ENCODE peak calls at places on chromosomes 7 and 10, in six cellular contexts. C, Q, J, X, H and R are unnamed samples.
A peak's percentile ranks its signal among the peaks of the same experiment; 100 is the strongest.

GRCh38 chr7:91759205-91759863 is 121.2 kb downstream of the MTERF1 start:
- DNase-seq in C (no peak), Q (no peak), J (no peak), X (peak; percentile 54), H (no peak), R (no peak)

GRCh38 chr7:111098011-111098925 is 7.3 kb downstream of the LRRN3 start:
- DNase-seq in C (peak; percentile 72), Q (no peak), J (no peak), X (peak; percentile 71), H (no peak), R (no peak)

GRCh38 chr10:70546585-70546984 is 56.0 kb downstream of the PRF1 start:
- DNase-seq in C (peak; percentile 55), Q (no peak), J (no peak), X (no peak), H (no peak), R (no peak)

GRCh38 chr7:47381132-47381495 is 200.8 kb downstream of the TNS3 start:
- DNase-seq in C (no peak), Q (no peak), J (peak; percentile 32), X (no peak), H (no peak), R (no peak)

GRCh38 chr10:122500726-122501125 is 39.4 kb downstream of the HTRA1 start:
- DNase-seq in C (no peak), Q (no peak), J (no peak), X (no peak), H (no peak), R (no peak)

GRCh38 chr7:105691692-105692564 is 110.6 kb upstream of the EFCAB10 start:
- DNase-seq in C (peak; percentile 61), Q (peak; percentile 27), J (peak; percentile 83), X (peak; percentile 97), H (peak; percentile 70), R (peak; percentile 37)

GRCh38 chr7:17020250-17020649 is 138.5 kb upstream of the AGR3 start:
- DNase-seq in C (no peak), Q (no peak), J (no peak), X (no peak), H (no peak), R (no peak)

GRCh38 chr7:144862612-144863319 is 26.9 kb upstream of the TPK1 start:
- DNase-seq in C (no peak), Q (no peak), J (no peak), X (peak; percentile 3), H (no peak), R (no peak)

GRCh38 chr7:27140108-27140842 is 3.2 kb downstream of the HOXA5 start:
- DNase-seq in C (peak; percentile 2), Q (no peak), J (no peak), X (no peak), H (no peak), R (no peak)

GRCh38 chr7:92025260-92025659 is 84.6 kb downstream of the AKAP9 start:
- DNase-seq in C (no peak), Q (no peak), J (no peak), X (peak; percentile 64), H (no peak), R (peak; percentile 71)

GRCh38 chr7:22052221-22052639 is 106.5 kb upstream of the CDCA7L start:
- DNase-seq in C (no peak), Q (no peak), J (no peak), X (no peak), H (no peak), R (no peak)

GRCh38 chr7:78438433-78438832 is 639.9 kb downstream of the PHTF2 start:
- DNase-seq in C (no peak), Q (no peak), J (no peak), X (no peak), H (no peak), R (no peak)

GRCh38 chr7:129453510-129454248 is 19.4 kb downstream of the STRIP2 start:
- DNase-seq in C (no peak), Q (no peak), J (no peak), X (no peak), H (no peak), R (no peak)

GRCh38 chr10:6091630-6092029 is 2.8 kb downstream of the RBM17 start:
- DNase-seq in C (no peak), Q (no peak), J (no peak), X (no peak), H (no peak), R (no peak)
- H3K4me3 ChIP-seq in C (no peak overlapping the region), Q (no peak overlapping the region), J (no peak overlapping the region), X (no peak overlapping the region), H (no peak overlapping the region), R (no peak overlapping the region)

DNA sequence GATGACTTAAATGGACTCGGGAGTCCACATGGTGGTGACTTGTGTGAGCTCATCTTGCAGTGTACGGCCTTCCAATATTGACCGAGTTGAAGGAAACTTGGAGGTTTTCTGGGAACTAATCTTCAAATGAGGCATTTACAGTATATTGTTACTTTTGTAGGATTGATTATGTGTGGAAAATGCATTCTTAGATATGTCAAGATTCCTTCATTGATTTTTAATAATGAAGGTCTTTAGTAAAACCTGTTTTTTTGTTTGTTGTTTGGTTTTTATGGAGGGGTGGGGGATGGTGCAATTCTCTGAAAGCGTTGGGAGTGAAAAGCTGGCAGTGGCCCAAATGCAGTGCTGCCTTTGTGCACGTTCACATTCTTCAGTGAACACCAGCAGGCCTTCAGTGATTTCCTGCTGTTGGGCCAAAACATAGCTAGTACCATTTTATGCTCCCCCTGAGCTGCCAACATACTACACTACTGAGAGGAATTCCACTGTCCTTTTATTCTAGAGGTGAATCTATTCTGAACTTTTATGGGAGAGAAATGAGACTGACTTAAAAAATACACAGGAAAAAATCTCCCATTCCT is 50.4 kb downstream of the CCNY start:
- DNase-seq in C (no peak), Q (no peak), J (no peak), X (peak; percentile 53), H (no peak), R (no peak)
- TF ChIP-seq CTCF in C (no peak), Q (no peak), J (no peak), X (no peak), H (no peak), R (no peak)

DNA sequence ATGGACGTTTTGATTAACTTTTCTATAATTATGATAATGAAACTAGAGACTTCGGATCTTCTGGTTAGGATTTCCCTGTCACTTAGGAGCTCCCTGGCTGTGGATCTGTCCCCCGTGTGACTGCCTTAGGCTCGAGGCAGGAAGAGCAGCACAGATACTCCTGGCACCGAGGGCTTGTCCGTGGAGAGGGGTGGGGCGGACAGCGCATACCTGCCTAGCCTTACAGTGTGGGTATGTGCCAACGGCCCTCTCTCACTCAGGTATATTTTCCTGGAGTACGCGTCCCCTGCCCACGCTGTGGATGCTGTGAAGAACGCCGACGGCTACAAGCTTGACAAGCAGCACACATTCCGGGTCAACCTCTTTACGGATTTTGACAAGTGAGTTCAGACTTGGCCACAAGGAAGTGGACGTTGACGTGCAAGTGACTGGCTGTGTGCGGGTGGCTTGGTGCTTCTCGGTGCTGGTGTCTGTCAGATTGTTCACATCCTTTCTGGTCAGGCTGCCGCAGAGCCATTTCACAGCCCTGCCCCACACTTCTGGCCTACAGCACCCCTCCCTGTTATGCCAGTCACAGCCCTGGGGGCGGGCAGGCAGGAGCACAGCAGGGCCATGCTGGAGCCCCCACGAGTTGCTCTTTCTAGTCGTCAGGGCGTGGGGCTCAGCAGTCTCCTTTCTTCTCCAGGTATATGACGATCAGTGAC is 7.9 kb downstream of the EIF3B start:
- DNase-seq in C (no peak), Q (no peak), J (no peak), X (no peak), H (no peak), R (no peak)
- H3K36me3 ChIP-seq in C (no peaks in the 10 kb centered on the region), Q (peaks cover 49% of the 10 kb centered on the region), J (peaks cover 57% of the 10 kb centered on the region), X (peaks cover 35% of the 10 kb centered on the region), H (peaks cover 4% of the 10 kb centered on the region), R (peaks cover 35% of the 10 kb centered on the region)

GRCh38 chr10:35096312-35096711 is 6.2 kb upstream of the CUL2 start:
- DNase-seq in C (no peak), Q (no peak), J (no peak), X (no peak), H (no peak), R (no peak)

GRCh38 chr10:35091994-35092393 is 1.9 kb upstream of the CUL2 start:
- DNase-seq in C (no peak), Q (no peak), J (no peak), X (no peak), H (no peak), R (no peak)

GRCh38 chr10:35092851-35093250 is 2.7 kb upstream of the CUL2 start:
- DNase-seq in C (no peak), Q (no peak), J (no peak), X (no peak), H (no peak), R (no peak)

GRCh38 chr10:35089641-35090161 is 440 bp downstream of the CUL2 start:
- DNase-seq in C (peak; percentile 24), Q (no peak), J (no peak), X (peak; percentile 60), H (no peak), R (no peak)

GRCh38 chr10:35090162-35090954 is at the start of gene CUL2:
- DNase-seq in C (peak; percentile 91), Q (peak; percentile 64), J (peak; percentile 96), X (peak; percentile 98), H (peak; percentile 95), R (peak; percentile 56)
- H3K4me3 ChIP-seq in C (peak within 1 kb of the TSS; percentile 86), Q (peak within 1 kb of the TSS; percentile 90), J (peak within 1 kb of the TSS; percentile 95), X (peak within 1 kb of the TSS; percentile 82), H (peak within 1 kb of the TSS; percentile 68), R (peak within 1 kb of the TSS; percentile 98)

GRCh38 chr7:148142660-148143248 is 447.8 kb upstream of the C7orf33 start:
- DNase-seq in C (peak; percentile 54), Q (no peak), J (no peak), X (peak; percentile 37), H (peak; percentile 51), R (no peak)
- TF ChIP-seq CTCF in C (peak; percentile 40), Q (no peak), J (no peak), X (peak; percentile 13), H (no peak), R (peak; percentile 20)